ENCODE peak calls at places on chromosome 6, in six cellular contexts. E, H, W, A, G and D are unnamed samples.

GRCh38 chr6:34656378-34657036 is 40.1 kb downstream of the ILRUN start:
- DNase-seq in W (peak), A (peak), E (peak), G (no peak), H (peak), D (peak)

GRCh38 chr6:109336221-109336955 is 45.9 kb downstream of the CD164 start:
- DNase-seq in H (no peak), E (no peak), G (no peak), W (no peak), A (peak), D (no peak)

GRCh38 chr6:81451787-81452186 is 300.7 kb downstream of the TENT5A start:
- DNase-seq in A (peak), H (no peak), W (no peak), E (no peak), G (no peak), D (peak)

GRCh38 chr6:40417031-40417430 is 170.1 kb downstream of the LRFN2 start:
- DNase-seq in H (no peak), W (no peak), G (no peak), E (no peak), A (no peak), D (no peak)

GRCh38 chr6:90362273-90362672 is 65.6 kb upstream of the BACH2 start:
- DNase-seq in H (no peak), E (no peak), W (no peak), G (no peak), A (peak), D (no peak)

GRCh38 chr6:77813090-77813489 is 160.3 kb downstream of the MEI4 start:
- DNase-seq in E (no peak), H (no peak), W (no peak), A (no peak), G (no peak), D (no peak)

GRCh38 chr6:129936329-129937165 is 75.4 kb upstream of the TMEM244 start:
- DNase-seq in G (peak), W (peak), H (peak), E (peak), A (peak), D (peak)

GRCh38 chr6:83812595-83812994 is 40.6 kb upstream of the RIPPLY2 start:
- DNase-seq in E (no peak), A (no peak), G (no peak), W (no peak), H (no peak), D (no peak)

GRCh38 chr6:89489078-89489477 is 56.1 kb downstream of the ANKRD6 start:
- DNase-seq in W (no peak), H (no peak), E (no peak), A (no peak), G (no peak), D (no peak)

GRCh38 chr6:35014786-35015185 is 125.7 kb downstream of the ANKS1A start:
- DNase-seq in H (no peak), G (no peak), W (no peak), A (peak), E (no peak), D (no peak)

GRCh38 chr6:156950084-156950483 is 172.9 kb downstream of the ARID1B start:
- DNase-seq in E (no peak), A (no peak), G (no peak), H (no peak), W (no peak), D (no peak)

GRCh38 chr6:31400467-31401289 is 2.7 kb upstream of the MICA start:
- DNase-seq in A (peak), W (peak), E (peak), G (peak), H (peak), D (peak)

GRCh38 chr6:142155895-142156757 is 9.1 kb downstream of the VTA1 start:
- DNase-seq in H (peak), G (peak), W (no peak), E (no peak), A (peak), D (no peak)

GRCh38 chr6:145569140-145569539 is 166.2 kb downstream of the EPM2A start:
- DNase-seq in A (peak), E (no peak), H (no peak), G (no peak), W (no peak), D (no peak)

GRCh38 chr6:85464722-85465150 is 14.9 kb downstream of the NT5E start:
- DNase-seq in H (no peak), G (no peak), A (peak), W (no peak), E (no peak), D (no peak)

GRCh38 chr6:118710616-118711015 is 59.2 kb upstream of the CEP85L start:
- DNase-seq in G (no peak), H (no peak), E (no peak), W (no peak), A (no peak), D (no peak)

GRCh38 chr6:118709859-118710350 is 58.5 kb upstream of the CEP85L start:
- DNase-seq in H (peak), G (peak), E (peak), W (peak), A (peak), D (peak)

GRCh38 chr6:118706702-118707101 is 55.3 kb upstream of the CEP85L start:
- DNase-seq in G (no peak), W (no peak), E (no peak), A (peak), H (no peak), D (no peak)

GRCh38 chr6:118708055-118708454 is 56.7 kb upstream of the CEP85L start:
- DNase-seq in G (no peak), W (no peak), H (peak), A (peak), E (no peak), D (no peak)

GRCh38 chr6:118708736-118709135 is 57.3 kb upstream of the CEP85L start:
- DNase-seq in A (peak), H (no peak), W (no peak), G (no peak), E (no peak), D (no peak)
- H3K4me3 ChIP-seq in A (peak), H (peak), W (peak), G (peak), E (peak), D (peak)

GRCh38 chr6:143607168-143607567 is 70.6 kb upstream of the PHACTR2 start:
- DNase-seq in E (no peak), W (no peak), A (no peak), G (no peak), H (no peak), D (no peak)

GRCh38 chr6:143600821-143601220 is 76.9 kb upstream of the PHACTR2 start:
- DNase-seq in A (no peak), H (no peak), G (no peak), E (no peak), W (no peak), D (no peak)

GRCh38 chr6:143605894-143606293 is 71.9 kb upstream of the PHACTR2 start:
- DNase-seq in W (no peak), H (no peak), E (no peak), G (no peak), A (no peak), D (no peak)

GRCh38 chr6:143601501-143601900 is 76.3 kb upstream of the PHACTR2 start:
- DNase-seq in H (no peak), A (no peak), W (no peak), G (no peak), E (no peak), D (no peak)

GRCh38 chr6:143603474-143603873 is 74.3 kb upstream of the PHACTR2 start:
- DNase-seq in A (no peak), W (no peak), H (no peak), E (no peak), G (no peak), D (no peak)
- TF ChIP-seq CTCF in A (no peak), W (no peak), H (no peak), E (no peak), G (no peak), D (no peak)

GRCh38 chr6:71492668-71493067 is 204.1 kb downstream of the OGFRL1 start:
- DNase-seq in G (no peak), W (no peak), A (no peak), E (no peak), H (no peak), D (no peak)

GRCh38 chr6:71498643-71499042 is 210.0 kb downstream of the OGFRL1 start:
- DNase-seq in A (no peak), E (no peak), H (no peak), G (no peak), W (no peak), D (no peak)

GRCh38 chr6:71491844-71492243 is 203.2 kb downstream of the OGFRL1 start:
- DNase-seq in G (no peak), W (no peak), H (no peak), E (no peak), A (no peak), D (no peak)

GRCh38 chr6:71499667-71500066 is 211.1 kb downstream of the OGFRL1 start:
- DNase-seq in E (no peak), W (no peak), G (no peak), H (no peak), A (no peak), D (no peak)

DNA sequence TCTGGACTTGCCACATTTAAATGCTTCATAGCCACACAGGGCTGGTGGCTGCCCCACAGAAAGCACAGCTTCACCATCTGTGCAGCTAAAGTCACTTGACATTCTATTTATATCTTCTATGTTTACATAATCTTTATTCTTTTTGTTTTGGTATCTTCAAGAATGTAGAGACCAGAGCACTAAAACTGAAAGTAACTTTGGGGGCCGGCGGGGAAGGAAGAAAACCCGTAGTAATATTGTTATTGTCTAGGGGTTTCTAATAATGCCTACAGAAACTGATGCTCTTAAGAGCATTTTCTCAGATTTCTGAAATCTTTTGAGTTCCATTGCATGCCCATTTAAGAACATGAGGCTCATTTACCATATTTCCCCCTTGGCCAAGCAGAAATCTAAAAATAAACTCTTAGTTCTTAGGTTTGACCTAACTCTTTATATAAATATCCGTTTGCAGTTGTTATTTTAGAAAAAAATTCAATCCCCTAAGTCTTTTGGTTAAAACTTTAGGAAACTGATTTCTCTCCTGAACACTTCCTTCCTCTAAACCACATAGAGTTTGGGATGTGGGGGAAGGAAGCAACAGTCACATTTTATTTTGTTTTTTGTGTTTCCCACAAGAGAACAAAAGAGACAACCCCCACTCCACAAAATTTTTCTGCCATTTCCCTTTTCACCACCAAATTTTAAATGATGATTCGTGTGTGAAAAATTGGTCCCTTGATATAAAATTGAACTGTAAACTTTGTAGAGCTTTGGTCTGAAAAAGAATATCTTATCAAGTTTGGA is 207.6 kb downstream of the OGFRL1 start:
- DNase-seq in H (no peak), W (peak), G (no peak), E (peak), A (peak), D (peak)
- H3K4me3 ChIP-seq in H (no peak), W (no peak), G (no peak), E (no peak), A (peak), D (no peak)

DNA sequence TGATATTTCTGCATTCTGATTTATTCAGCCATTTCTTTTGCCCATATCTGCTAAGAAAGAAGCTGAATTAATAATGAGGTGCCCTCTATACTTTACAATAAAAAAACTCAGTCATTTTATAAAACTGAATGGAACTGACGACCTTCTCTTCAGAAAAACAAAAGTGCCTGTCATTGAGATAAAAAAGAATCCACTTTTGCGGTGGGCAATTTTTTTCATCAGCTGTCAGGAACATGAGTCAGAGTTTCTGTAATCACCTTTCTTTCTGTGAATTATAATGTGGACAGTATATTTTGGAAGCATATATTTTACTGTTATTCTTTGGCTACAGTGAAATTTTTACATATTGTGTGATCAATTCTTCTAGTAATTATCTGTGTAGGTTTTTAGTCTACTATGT is 33.4 kb downstream of the IL20RA start:
- DNase-seq in A (peak), W (no peak), G (no peak), E (no peak), H (no peak), D (no peak)
- TF ChIP-seq CTCF in A (no peak), W (no peak), G (no peak), E (no peak), H (no peak), D (no peak)

GRCh38 chr6:13924146-13924948 is 405 bp upstream of the RNF182 start:
- DNase-seq in A (peak), E (no peak), H (peak), W (no peak), G (peak), D (peak)

GRCh38 chr6:13927203-13927602 is 2.5 kb downstream of the RNF182 start:
- DNase-seq in G (no peak), W (no peak), H (peak), E (no peak), A (no peak), D (no peak)

GRCh38 chr6:13923527-13924145 is 1.1 kb upstream of the RNF182 start:
- DNase-seq in A (peak), W (no peak), E (no peak), H (peak), G (no peak), D (no peak)

GRCh38 chr6:13926378-13926777 is 1.6 kb downstream of the RNF182 start:
- DNase-seq in H (no peak), G (no peak), A (no peak), E (no peak), W (no peak), D (no peak)

DNA sequence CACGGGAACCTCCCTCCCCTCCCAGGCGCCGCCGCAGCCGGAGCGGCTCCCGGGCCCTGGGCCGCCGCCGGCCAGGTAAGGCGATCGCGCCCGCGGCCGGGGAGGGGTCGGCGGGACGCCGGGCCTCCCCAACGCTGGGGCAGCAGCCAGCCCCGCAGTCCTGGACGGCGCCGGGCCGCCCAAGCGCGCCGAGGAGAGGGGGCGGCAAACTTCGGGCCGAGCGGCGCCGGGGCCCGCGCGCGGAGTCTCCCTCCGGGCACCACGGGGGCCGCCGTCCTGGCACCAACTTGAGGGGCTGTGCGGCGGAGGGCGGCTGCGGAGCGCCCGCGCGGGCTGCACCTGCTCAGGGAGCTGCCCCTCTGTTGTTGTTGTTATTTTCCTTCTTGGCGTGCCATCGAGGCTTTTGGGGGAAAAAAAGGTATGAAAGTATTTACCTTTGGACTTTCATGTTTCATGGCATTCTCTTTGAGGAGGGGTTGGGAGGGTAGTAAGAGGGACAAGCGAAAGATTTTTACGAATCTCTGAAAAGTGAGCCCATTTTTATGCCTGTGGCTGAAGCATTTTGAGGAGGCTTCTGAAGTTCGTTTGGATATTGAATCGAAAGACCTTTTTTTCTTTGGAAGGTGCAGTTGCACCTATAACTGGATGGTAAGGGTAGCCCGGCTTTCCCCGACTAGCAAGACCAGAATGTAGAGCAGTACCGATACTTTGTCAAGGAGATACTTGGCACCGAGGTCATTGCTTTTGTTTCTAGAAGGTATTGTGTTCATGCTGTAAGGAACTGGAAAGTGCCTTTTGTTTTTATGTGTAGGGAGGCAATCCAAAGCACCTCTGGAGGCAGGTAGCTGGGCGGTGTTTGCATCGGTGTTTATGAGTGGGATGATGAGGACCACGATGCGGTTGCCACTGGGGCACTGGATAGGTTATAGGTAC is at the start of gene RNF182:
- DNase-seq in G (no peak), A (no peak), E (no peak), W (no peak), H (peak), D (no peak)
- H3K4me3 ChIP-seq in G (peak), A (peak), E (peak), W (no peak), H (peak), D (peak)

GRCh38 chr6:3884007-3884745 is 35.0 kb downstream of the FAM50B start:
- DNase-seq in A (peak), G (no peak), H (no peak), E (no peak), W (no peak), D (no peak)

GRCh38 chr6:3887150-3887700 is 38.1 kb downstream of the FAM50B start:
- DNase-seq in G (no peak), E (no peak), W (peak), A (peak), H (no peak), D (peak)

GRCh38 chr6:3888153-3888957 is 39.2 kb downstream of the FAM50B start:
- DNase-seq in H (no peak), A (no peak), W (no peak), G (no peak), E (no peak), D (no peak)

GRCh38 chr6:3882865-3883264 is 33.7 kb downstream of the FAM50B start:
- DNase-seq in W (no peak), A (no peak), G (no peak), H (no peak), E (no peak), D (no peak)

GRCh38 chr6:3885262-3886036 is 36.3 kb downstream of the FAM50B start:
- DNase-seq in E (no peak), A (no peak), G (peak), H (peak), W (no peak), D (peak)
- TF ChIP-seq CTCF in E (no peak), A (peak), G (peak), H (peak), W (peak), D (peak)

GRCh38 chr6:36597775-36598174 is 3.6 kb downstream of the SRSF3 start:
- DNase-seq in W (no peak), E (no peak), A (no peak), H (no peak), G (no peak), D (no peak)
- H3K4me3 ChIP-seq in W (peak), E (peak), A (peak), H (peak), G (peak), D (peak)

DNA sequence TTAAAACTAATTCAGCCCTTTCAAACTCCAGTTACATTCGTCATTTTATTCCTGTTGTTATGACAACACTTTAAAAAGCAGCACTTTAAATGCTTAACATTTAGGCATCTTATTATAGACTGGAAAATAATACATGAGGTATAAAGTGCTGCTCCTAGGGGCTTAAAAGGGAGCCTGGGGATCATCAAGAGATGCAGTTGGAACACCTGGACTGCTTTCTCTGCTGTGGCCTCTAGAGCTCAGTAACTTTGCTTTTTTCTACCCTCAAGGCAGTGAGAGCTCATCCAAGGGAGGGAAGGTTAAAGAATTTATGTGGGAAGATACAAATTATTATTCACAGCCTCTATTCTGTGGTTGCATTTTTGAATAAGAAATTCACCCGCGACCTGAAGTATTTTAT is 46.8 kb downstream of the RIPOR2 start:
- DNase-seq in G (no peak), E (no peak), A (no peak), W (no peak), H (no peak), D (no peak)
- TF ChIP-seq CTCF in G (no peak), E (no peak), A (no peak), W (no peak), H (no peak), D (no peak)